ENCODE peak calls at places on chromosome X, in four cellular contexts. Z is HepG2, Q is K562, I is GM12878. K is an unnamed sample.

GRCh38 chrX:84175943-84176342 is 12.1 kb downstream of the RPS6KA6 start:
- DNase-seq in I (no peak), Z (no peak), Q (no peak), K (no peak)

GRCh38 chrX:24985120-24985519 is 30.6 kb downstream of the ARX start:
- DNase-seq in Q (no peak), Z (no peak), I (no peak), K (no peak)

GRCh38 chrX:150899191-150899757 is 806 bp upstream of the CD99L2 start:
- DNase-seq in Q (peak), Z (no peak), I (no peak), K (peak)

GRCh38 chrX:18793601-18794089 is 86.2 kb downstream of the PPEF1 start:
- DNase-seq in I (no peak), Z (peak), Q (peak), K (peak)

GRCh38 chrX:109399831-109400230 is 82.1 kb downstream of the GUCY2F start:
- DNase-seq in Z (no peak), I (no peak), Q (no peak), K (no peak)

GRCh38 chrX:154126101-154126500 is 17.9 kb upstream of the OPN1LW start:
- DNase-seq in Z (no peak), I (no peak), Q (no peak), K (no peak)

GRCh38 chrX:105635794-105636193 is 186.5 kb upstream of the NRK start:
- DNase-seq in I (no peak), Z (no peak), Q (no peak), K (no peak)

GRCh38 chrX:134758652-134759051 is 100.4 kb upstream of the PLAC1 start:
- DNase-seq in I (no peak), Z (no peak), Q (no peak), K (no peak)

GRCh38 chrX:97860206-97860605 is 976.5 kb downstream of the RPA4 start:
- DNase-seq in I (no peak), Q (no peak), Z (no peak), K (no peak)

GRCh38 chrX:110795645-110796510 is at the start of gene CHRDL1:
- DNase-seq in I (no peak), Z (no peak), Q (no peak), K (peak)

GRCh38 chrX:2819345-2820130 is 9.2 kb upstream of the GYG2 start:
- DNase-seq in Q (peak), I (no peak), Z (peak), K (no peak)

GRCh38 chrX:48509619-48510018 is 827 bp downstream of the PORCN start:
- DNase-seq in Z (no peak), Q (no peak), I (no peak), K (no peak)

GRCh38 chrX:47384502-47384901 is 14.1 kb downstream of the ZNF157 start:
- DNase-seq in I (peak), Z (peak), Q (peak), K (peak)

GRCh38 chrX:41491267-41492004 is 44.3 kb downstream of the NYX start:
- DNase-seq in Q (no peak), I (no peak), Z (no peak), K (no peak)
- TF ChIP-seq ATF3 in Q (no peak), I (no peak), Z (no peak), K (no peak)

GRCh38 chrX:46204721-46205422 is 340.3 kb downstream of the ZNF674 start:
- DNase-seq in I (no peak), Q (no peak), Z (no peak), K (no peak)
- TF ChIP-seq ESRRA in I (no peak), Q (no peak), Z (no peak), K (no peak)

GRCh38 chrX:39133971-39134370 is 332.7 kb downstream of the MID1IP1 start:
- DNase-seq in Q (peak), I (no peak), Z (no peak), K (peak)
- TF ChIP-seq ATF3 in Q (no peak), I (no peak), Z (no peak), K (no peak)

DNA sequence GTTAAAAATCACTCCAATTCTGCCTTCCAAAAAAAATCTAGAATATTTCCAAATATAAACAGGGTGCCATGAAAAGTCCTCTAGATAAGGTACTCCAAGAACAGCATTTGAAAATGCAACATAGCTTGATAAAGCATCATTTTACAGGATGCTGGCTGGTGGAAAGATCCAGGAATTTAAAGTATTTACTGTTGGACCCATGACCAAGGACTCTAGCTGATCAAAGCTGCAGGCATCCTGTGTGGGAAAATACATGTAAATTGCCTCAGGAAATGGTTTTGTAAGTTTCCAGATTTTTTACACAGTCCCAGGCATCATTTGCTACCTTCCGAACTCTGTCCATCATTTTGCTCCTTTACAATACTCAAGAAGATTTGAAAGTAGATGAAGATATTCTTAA is 164.4 kb downstream of the GRIA3 start:
- DNase-seq in Q (no peak), Z (no peak), I (no peak), K (no peak)
- TF ChIP-seq ESRRA in Q (no peak), Z (no peak), I (no peak), K (no peak)

DNA sequence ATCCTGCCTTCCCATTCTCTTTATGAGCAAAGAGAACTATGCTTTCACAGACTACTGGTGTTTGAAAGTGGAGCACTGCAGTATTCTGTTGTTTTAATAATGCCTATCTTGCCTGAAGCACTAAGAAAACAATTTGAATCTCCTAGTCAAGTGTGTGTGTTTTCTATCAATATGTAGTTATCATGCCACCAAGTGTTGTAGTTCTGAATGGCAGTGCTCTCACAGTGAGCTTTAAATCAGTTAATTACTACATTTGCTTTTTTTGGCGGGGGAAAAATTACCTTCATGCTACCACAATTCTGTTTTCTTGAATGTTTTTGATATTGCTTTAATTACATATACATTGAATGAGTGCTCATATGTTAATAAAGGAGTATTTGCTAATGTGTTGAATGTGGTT is 143.6 kb upstream of the FAM47A start:
- DNase-seq in Q (no peak), I (no peak), Z (no peak), K (no peak)
- TF ChIP-seq ATF3 in Q (no peak), I (no peak), Z (no peak), K (no peak)

DNA sequence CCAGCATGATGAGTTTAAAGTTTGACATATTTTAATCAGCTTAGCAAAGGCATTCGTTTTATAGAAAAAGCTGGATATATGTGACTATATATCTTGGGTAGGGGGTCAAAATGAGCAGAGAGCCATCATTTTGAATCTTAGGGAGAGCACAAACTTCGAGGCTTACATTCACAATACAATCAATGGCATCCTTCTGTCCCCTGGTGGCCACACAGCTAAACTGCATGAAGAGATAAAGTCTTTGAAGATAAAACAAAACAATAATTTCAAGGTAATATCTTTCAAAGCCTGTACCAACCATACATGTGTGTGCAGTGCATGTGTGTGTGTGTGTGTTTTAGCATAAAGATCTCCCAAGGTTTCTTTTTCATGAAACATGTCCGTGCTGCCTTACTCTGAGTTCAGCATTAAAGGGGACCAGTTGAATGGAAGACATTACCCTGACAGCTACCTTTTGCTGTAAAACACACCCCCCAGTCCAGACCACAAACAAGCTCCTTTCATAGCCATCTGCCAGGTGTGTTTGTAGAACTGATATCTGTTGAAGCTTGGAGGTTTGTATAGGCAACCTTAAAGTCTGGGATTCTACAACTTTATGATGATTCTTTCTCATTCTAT is 22.0 kb downstream of the DYNLT3 start:
- DNase-seq in Z (peak), I (no peak), Q (peak), K (peak)
- TF ChIP-seq ESRRA in Z (no peak), I (no peak), Q (no peak), K (no peak)

K was measured in WTC11.